ENCODE peak calls at places on chromosomes 4 and X, in four cellular contexts. A, O, X and B are unnamed samples.

GRCh38 chr4:44165938-44166337 is 282.7 kb downstream of the KCTD8 start:
- DNase-seq in O (no peak), A (no peak), X (no peak), B (no peak)

GRCh38 chrX:119573840-119574393 is 446 bp upstream of the UBE2A start:
- DNase-seq in A (no peak), O (peak), X (peak), B (peak)

GRCh38 chrX:53580742-53581504 is 105.6 kb downstream of the HUWE1 start:
- DNase-seq in O (no peak), A (no peak), X (no peak), B (no peak)

GRCh38 chr4:8916251-8916913 is 44.7 kb upstream of the HMX1 start:
- DNase-seq in A (no peak), O (peak), X (no peak), B (no peak)

GRCh38 chrX:9493936-9494335 is 29.1 kb downstream of the TBL1X start:
- DNase-seq in A (no peak), O (no peak), X (no peak), B (no peak)

GRCh38 chr4:125049711-125050110 is 265.0 kb upstream of the FAT4 start:
- DNase-seq in A (no peak), O (no peak), X (no peak), B (no peak)

GRCh38 chrX:147838465-147839131 is 73.1 kb upstream of the FMR1 start:
- DNase-seq in X (peak), A (no peak), O (no peak), B (no peak)

GRCh38 chr4:104025251-104025650 is 305.5 kb upstream of the TACR3 start:
- DNase-seq in O (no peak), A (no peak), X (no peak), B (no peak)

GRCh38 chrX:139202742-139203410 is 327.7 kb upstream of the F9 start:
- DNase-seq in O (no peak), A (no peak), X (no peak), B (no peak)

GRCh38 chr4:55458611-55459010 is 62.9 kb downstream of the TMEM165 start:
- DNase-seq in A (no peak), X (no peak), O (no peak), B (no peak)

GRCh38 chr4:22482250-22483127 is 33.4 kb downstream of the ADGRA3 start:
- DNase-seq in A (no peak), X (no peak), O (no peak), B (no peak)

GRCh38 chrX:18883234-18883960 is 100.5 kb downstream of the PHKA2 start:
- DNase-seq in A (no peak), O (no peak), X (peak), B (no peak)

GRCh38 chr4:180665481-180665880 is 1577.7 kb upstream of the TENM3 start:
- DNase-seq in O (no peak), A (no peak), X (no peak), B (no peak)

GRCh38 chrX:32572644-32573043 is 638.7 kb downstream of the DMD start:
- DNase-seq in X (no peak), A (no peak), O (no peak), B (no peak)

GRCh38 chrX:40816906-40817305 is 81.6 kb upstream of the MED14 start:
- DNase-seq in O (no peak), X (no peak), A (no peak), B (no peak)

GRCh38 chr4:108991929-108992328 is 229.1 kb upstream of the ETNPPL start:
- DNase-seq in A (no peak), X (no peak), O (no peak), B (no peak)

GRCh38 chr4:179352221-179352620 is 1910.0 kb upstream of the AGA start:
- DNase-seq in A (no peak), X (no peak), O (no peak), B (no peak)

GRCh38 chrX:102934624-102935023 is 2.4 kb upstream of the RAB40AL start:
- DNase-seq in A (no peak), X (peak), O (peak), B (peak)

GRCh38 chr4:71377561-71377960 is 38.7 kb downstream of the SLC4A4 start:
- DNase-seq in A (no peak), X (no peak), O (no peak), B (no peak)

GRCh38 chr4:61545902-61546498 is 345.9 kb downstream of the ADGRL3 start:
- DNase-seq in O (no peak), A (no peak), X (no peak), B (no peak)

GRCh38 chr4:134544303-134544761 is 342.7 kb upstream of the PABPC4L start:
- DNase-seq in X (no peak), O (no peak), A (no peak), B (peak)

GRCh38 chrX:39017062-39017461 is 215.8 kb downstream of the MID1IP1 start:
- DNase-seq in O (no peak), A (no peak), X (peak), B (no peak)

GRCh38 chr4:165461176-165461835 is 82.5 kb downstream of the CPE start:
- DNase-seq in A (no peak), X (peak), O (no peak), B (no peak)

GRCh38 chr4:153084939-153085630 is 119.2 kb upstream of the TRIM2 start:
- DNase-seq in O (peak), X (no peak), A (peak), B (peak)

GRCh38 chrX:147069926-147070325 is 255.4 kb upstream of the CXorf51A start:
- DNase-seq in O (no peak), A (no peak), X (no peak), B (no peak)

GRCh38 chr4:11106190-11106589 is 322.5 kb downstream of the HS3ST1 start:
- DNase-seq in O (no peak), A (no peak), X (no peak), B (no peak)

GRCh38 chr4:168139336-168139735 is 47.0 kb downstream of the ANXA10 start:
- DNase-seq in X (no peak), A (no peak), O (no peak), B (no peak)

GRCh38 chr4:142352682-142353081 is 493.4 kb downstream of the INPP4B start:
- DNase-seq in A (no peak), O (no peak), X (no peak), B (no peak)

GRCh38 chr4:93529692-93530091 is 298.9 kb upstream of the ATOH1 start:
- DNase-seq in O (no peak), X (no peak), A (no peak), B (no peak)

GRCh38 chr4:157312702-157313101 is 92.2 kb downstream of the GRIA2 start:
- DNase-seq in X (no peak), O (no peak), A (no peak), B (no peak)

GRCh38 chr4:154534296-154534695 is 15.9 kb downstream of the PLRG1 start:
- DNase-seq in O (no peak), X (no peak), A (no peak), B (no peak)

GRCh38 chrX:49190783-49191032 is 4.5 kb upstream of the PRICKLE3 start:
- DNase-seq in A (no peak), O (no peak), X (no peak), B (no peak)

GRCh38 chrX:49191033-49191871 is 5.1 kb upstream of the PRICKLE3 start:
- DNase-seq in O (peak), X (peak), A (peak), B (peak)

GRCh38 chrX:49188468-49189076 is 2.4 kb upstream of the PRICKLE3 start:
- DNase-seq in A (no peak), X (no peak), O (no peak), B (no peak)

GRCh38 chrX:49193542-49193964 is 6.4 kb downstream of the SYP start:
- DNase-seq in O (peak), X (no peak), A (no peak), B (no peak)

GRCh38 chrX:49192722-49193328 is 6.7 kb upstream of the PRICKLE3 start:
- DNase-seq in X (no peak), O (no peak), A (no peak), B (peak)
- TF ChIP-seq FOXM1 in X (no peak), O (no peak), A (no peak), B (no peak)

GRCh38 chr4:16082038-16082423 is 1.8 kb downstream of the PROM1 start:
- DNase-seq in A (no peak), X (no peak), O (no peak), B (no peak)

GRCh38 chr4:16083217-16084191 is at the start of gene PROM1:
- DNase-seq in X (peak), O (no peak), A (no peak), B (no peak)

GRCh38 chr4:16079046-16079445 is 4.8 kb downstream of the PROM1 start:
- DNase-seq in A (peak), X (no peak), O (no peak), B (no peak)

GRCh38 chr4:16085822-16086221 is 2.0 kb upstream of the PROM1 start:
- DNase-seq in O (no peak), X (no peak), A (no peak), B (no peak)

DNA sequence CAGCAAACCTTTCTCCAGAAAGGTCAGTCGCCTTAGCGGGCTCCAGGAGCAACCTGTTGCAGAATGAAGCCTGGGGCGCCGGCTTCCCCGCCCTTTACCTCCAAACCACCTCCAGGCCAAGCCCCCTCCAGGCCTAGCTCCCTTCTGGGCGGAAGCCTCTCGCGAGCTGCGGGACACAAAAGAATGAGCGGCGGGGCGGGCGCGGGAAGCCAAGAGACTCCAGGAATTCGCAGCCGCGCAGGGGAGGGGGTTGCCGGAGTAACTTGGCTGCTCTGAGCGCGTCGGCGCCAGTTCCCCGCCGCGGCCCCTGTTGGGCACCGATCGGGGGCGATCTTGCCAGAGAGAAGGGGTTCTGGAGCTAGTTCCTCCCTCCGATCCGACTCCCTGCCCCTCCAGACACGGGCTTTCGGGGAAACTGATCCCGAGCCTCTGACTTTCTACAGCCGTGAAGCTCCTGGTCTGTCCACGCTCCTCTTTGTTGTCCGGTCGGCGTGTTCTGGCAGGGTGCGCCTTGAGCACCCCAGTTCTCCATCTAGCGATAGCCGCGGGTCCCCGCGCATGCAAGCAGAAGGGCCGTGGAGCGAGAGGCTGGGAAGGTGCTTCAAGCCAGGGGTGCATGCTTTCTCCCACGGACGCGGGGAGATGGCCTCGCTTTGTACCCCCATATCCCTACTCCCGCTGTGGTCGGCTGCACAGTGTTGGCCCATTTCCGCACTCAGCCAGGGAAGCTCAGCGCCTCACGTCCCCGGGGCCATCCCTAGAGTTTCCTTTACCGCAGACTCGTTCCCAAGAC is 1.2 kb downstream of the PROM1 start:
- DNase-seq in A (no peak), X (peak), O (no peak), B (peak)
- TF ChIP-seq TARDBP in A (no peak), X (no peak), O (no peak), B (no peak)

DNA sequence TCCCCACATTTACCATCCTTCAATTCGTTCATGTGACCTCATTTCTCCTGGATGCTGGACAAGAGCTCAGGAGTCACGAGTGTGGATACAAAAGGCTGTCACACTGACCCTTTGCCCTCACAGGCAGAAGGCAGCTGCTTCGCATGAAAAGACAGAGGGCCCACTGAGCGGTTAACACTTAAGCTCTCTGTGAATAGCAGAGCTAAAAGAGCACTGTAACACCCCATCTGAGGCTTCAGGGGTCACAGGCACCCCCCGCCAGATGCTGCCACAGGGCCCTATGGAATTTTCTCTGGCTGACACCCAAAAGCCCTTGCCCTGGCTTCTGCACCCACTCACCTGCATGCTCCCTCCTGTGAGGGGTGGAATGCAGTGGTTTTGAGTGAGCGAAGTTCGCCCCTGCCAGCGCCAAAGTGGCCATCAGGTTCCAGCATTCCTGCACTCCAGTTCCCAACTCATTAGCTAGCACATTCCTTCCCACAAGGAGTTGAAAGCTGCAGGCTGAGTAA is 360.9 kb downstream of the PPP3CA start:
- DNase-seq in X (peak), O (no peak), A (no peak), B (no peak)
- TF ChIP-seq FOXM1 in X (no peak), O (no peak), A (no peak), B (no peak)

GRCh38 chr4:7358100-7358735 is 76.5 kb downstream of the PSAPL1 start:
- DNase-seq in O (no peak), A (no peak), X (no peak), B (no peak)
- TF ChIP-seq TARDBP in O (no peak), A (no peak), X (no peak), B (no peak)